ENCODE peak calls at places on chromosomes 7 and 10, in four cellular contexts. Y is A549; K is GM03348; M is activated T-cell treated with anti-CD3 and anti-CD28 coated beads, Interleukin-2, amount 50 U/mL, for 1 hour. R is an unnamed sample.

GRCh38 chr7:51224811-51225581 is 91.6 kb downstream of the COBL start:
- DNase-seq in M (no peak), Y (peak; percentile 48), K (no peak), R (no peak)

GRCh38 chr7:147519062-147519461 is 1071.5 kb upstream of the C7orf33 start:
- DNase-seq in K (peak; percentile 65), M (no peak), Y (no peak), R (peak; percentile 65)

GRCh38 chr7:66205736-66206080 is 574 bp downstream of the TPST1 start:
- DNase-seq in K (no peak), M (peak; percentile 30), Y (no peak), R (no peak)

GRCh38 chr10:78065616-78066410 is 32.1 kb downstream of the RPS24 start:
- DNase-seq in K (no peak), Y (no peak), M (no peak), R (no peak)

GRCh38 chr10:33819206-33819605 is 484.7 kb upstream of the NRP1 start:
- DNase-seq in K (peak; percentile 20), M (no peak), Y (no peak), R (no peak)

GRCh38 chr10:3427846-3428442 is 255.4 kb upstream of the PITRM1 start:
- DNase-seq in Y (no peak), K (no peak), M (no peak), R (no peak)

GRCh38 chr7:36107926-36108631 is 45.0 kb upstream of the EEPD1 start:
- DNase-seq in Y (no peak), M (no peak), K (no peak), R (no peak)

GRCh38 chr7:137992738-137993394 is 9.0 kb downstream of the CREB3L2 start:
- DNase-seq in M (no peak), K (peak; percentile 78), Y (peak; percentile 20), R (peak; percentile 55)

GRCh38 chr10:22183771-22184466 is 33.9 kb downstream of the EBLN1 start:
- DNase-seq in K (no peak), Y (no peak), M (no peak), R (no peak)